ENCODE peak calls at places on chromosomes 16 and 17, in six cellular contexts. E, H, R, Z, Q and I are unnamed samples. For H3K9me3, the result is how much of the 10 kb centered on the place peaks cover.

GRCh38 chr17:7745748-7746470 is 28.4 kb downstream of the DNAH2 start:
- DNase-seq in R (no peak), H (no peak), Q (peak), E (no peak), Z (peak), I (peak)

GRCh38 chr17:82713015-82713723 is 3.3 kb upstream of the FN3KRP start:
- DNase-seq in H (no peak), Z (no peak), E (no peak), Q (no peak), R (no peak), I (no peak)

GRCh38 chr17:71821512-71821911 is 299.3 kb upstream of the SOX9 start:
- DNase-seq in E (no peak), R (no peak), Z (no peak), Q (peak), H (no peak), I (no peak)

GRCh38 chr17:64056269-64057005 is 36.0 kb upstream of the ICAM2 start:
- DNase-seq in E (no peak), H (peak), Q (no peak), R (no peak), Z (no peak), I (no peak)

GRCh38 chr17:19004601-19005441 is at the start of gene FAM83G:
- DNase-seq in H (no peak), Z (peak), Q (peak), E (peak), R (peak), I (peak)

GRCh38 chr17:63439682-63440081 is 6.4 kb downstream of the CYB561 start:
- DNase-seq in R (peak), E (no peak), H (no peak), Z (peak), Q (peak), I (peak)

GRCh38 chr16:80300456-80300855 is 240.3 kb upstream of the DYNLRB2 start:
- DNase-seq in R (no peak), E (no peak), Q (no peak), Z (peak), H (no peak), I (no peak)

GRCh38 chr16:82331397-82331796 is 161.4 kb upstream of the MPHOSPH6 start:
- DNase-seq in Q (no peak), H (no peak), E (no peak), Z (no peak), R (no peak), I (no peak)

GRCh38 chr16:78275420-78275819 is 176.0 kb downstream of the WWOX start:
- DNase-seq in R (no peak), H (no peak), E (no peak), Z (no peak), Q (no peak), I (no peak)

GRCh38 chr16:85126731-85127662 is 14.7 kb upstream of the CIBAR2 start:
- DNase-seq in Q (peak), R (no peak), E (peak), Z (peak), H (no peak), I (peak)
- H3K27ac ChIP-seq in Q (peak), R (no peak), E (no peak), Z (peak), H (no peak), I (no peak)

GRCh38 chr17:17771498-17772201 is 65.1 kb downstream of the SREBF1 start:
- DNase-seq in Z (no peak), R (no peak), Q (no peak), H (no peak), E (no peak), I (no peak)
- H3K9me3 ChIP-seq in Z (under half), R (under half), Q (under half), H (under half), E (under half), I (under half)

GRCh38 chr17:48818361-48818841 is 1.4 kb upstream of the TTLL6 start:
- DNase-seq in R (no peak), H (no peak), E (no peak), Z (no peak), Q (no peak), I (no peak)
- H3K27ac ChIP-seq in R (no peak), H (no peak), E (no peak), Z (no peak), Q (no peak), I (no peak)

GRCh38 chr16:85650864-85651811 is 37.6 kb downstream of the GINS2 start:
- DNase-seq in Q (peak), Z (no peak), R (no peak), H (no peak), E (no peak), I (no peak)
- H3K9me3 ChIP-seq in Q (under half), Z (under half), R (under half), H (under half), E (under half), I (under half)

GRCh38 chr16:2042171-2042570 is 5.5 kb downstream of the NTHL1 start:
- DNase-seq in Z (no peak), E (peak), H (no peak), Q (no peak), R (no peak), I (no peak)
- H3K27ac ChIP-seq in Z (no peak), E (no peak), H (no peak), Q (no peak), R (no peak), I (no peak)

GRCh38 chr16:89149386-89149785 is 22.2 kb upstream of the CDH15 start:
- DNase-seq in Z (no peak), H (no peak), Q (no peak), R (no peak), E (no peak), I (no peak)
- H3K9me3 ChIP-seq in Z (under half), H (under half), Q (under half), R (under half), E (under half), I (under half)

GRCh38 chr17:61007980-61008379 is 330.3 kb downstream of the BCAS3 start:
- DNase-seq in Q (no peak), R (no peak), E (peak), Z (no peak), H (no peak), I (no peak)
- H3K27ac ChIP-seq in Q (no peak), R (no peak), E (peak), Z (no peak), H (no peak), I (no peak)

GRCh38 chr16:5323742-5324141 is 226.1 kb upstream of the EEF2KMT start:
- DNase-seq in Q (peak), Z (no peak), H (no peak), E (no peak), R (no peak), I (no peak)

GRCh38 chr16:5323284-5323683 is 225.7 kb upstream of the EEF2KMT start:
- DNase-seq in Z (no peak), E (no peak), H (peak), R (no peak), Q (peak), I (no peak)

GRCh38 chr16:5315914-5316313 is 218.3 kb upstream of the EEF2KMT start:
- DNase-seq in H (no peak), R (no peak), Q (no peak), Z (no peak), E (no peak), I (no peak)

GRCh38 chr16:5321925-5322324 is 224.3 kb upstream of the EEF2KMT start:
- DNase-seq in E (no peak), Z (no peak), Q (peak), H (no peak), R (no peak), I (no peak)

DNA sequence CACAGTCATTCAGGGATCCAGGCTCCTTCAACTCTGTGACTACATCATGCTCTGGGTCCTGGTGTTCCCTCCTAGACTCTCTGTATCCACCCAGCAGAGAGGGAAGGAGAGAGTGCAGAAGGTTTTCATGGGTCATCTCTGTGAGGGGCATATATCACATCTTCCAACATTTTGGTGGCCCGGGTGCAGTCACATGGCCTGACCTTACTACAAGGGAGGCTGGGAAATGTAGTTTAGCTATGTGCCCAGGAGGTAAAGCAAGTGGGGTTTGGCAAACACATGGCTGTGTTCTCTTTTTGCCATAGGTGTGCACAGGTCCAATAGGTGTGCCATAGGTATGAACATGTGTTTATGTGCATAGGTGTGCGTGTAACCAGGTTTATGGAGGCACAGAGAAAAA is 222.2 kb upstream of the EEF2KMT start:
- DNase-seq in Z (no peak), Q (no peak), E (no peak), R (no peak), H (no peak), I (no peak)
- H3K9me3 ChIP-seq in Z (under half), Q (under half), E (under half), R (under half), H (under half), I (under half)

GRCh38 chr17:65102235-65102634 is 34.9 kb upstream of the RGS9 start:
- DNase-seq in Q (no peak), H (no peak), E (no peak), R (no peak), Z (no peak), I (no peak)

GRCh38 chr17:65101371-65101770 is 35.8 kb upstream of the RGS9 start:
- DNase-seq in Z (no peak), R (no peak), Q (no peak), E (no peak), H (no peak), I (no peak)

GRCh38 chr17:65099941-65100315 is 37.2 kb upstream of the RGS9 start:
- DNase-seq in R (peak), Q (peak), H (no peak), Z (peak), E (no peak), I (no peak)

GRCh38 chr17:65099475-65099874 is 37.7 kb upstream of the RGS9 start:
- DNase-seq in H (no peak), Q (no peak), R (no peak), E (no peak), Z (no peak), I (no peak)

DNA sequence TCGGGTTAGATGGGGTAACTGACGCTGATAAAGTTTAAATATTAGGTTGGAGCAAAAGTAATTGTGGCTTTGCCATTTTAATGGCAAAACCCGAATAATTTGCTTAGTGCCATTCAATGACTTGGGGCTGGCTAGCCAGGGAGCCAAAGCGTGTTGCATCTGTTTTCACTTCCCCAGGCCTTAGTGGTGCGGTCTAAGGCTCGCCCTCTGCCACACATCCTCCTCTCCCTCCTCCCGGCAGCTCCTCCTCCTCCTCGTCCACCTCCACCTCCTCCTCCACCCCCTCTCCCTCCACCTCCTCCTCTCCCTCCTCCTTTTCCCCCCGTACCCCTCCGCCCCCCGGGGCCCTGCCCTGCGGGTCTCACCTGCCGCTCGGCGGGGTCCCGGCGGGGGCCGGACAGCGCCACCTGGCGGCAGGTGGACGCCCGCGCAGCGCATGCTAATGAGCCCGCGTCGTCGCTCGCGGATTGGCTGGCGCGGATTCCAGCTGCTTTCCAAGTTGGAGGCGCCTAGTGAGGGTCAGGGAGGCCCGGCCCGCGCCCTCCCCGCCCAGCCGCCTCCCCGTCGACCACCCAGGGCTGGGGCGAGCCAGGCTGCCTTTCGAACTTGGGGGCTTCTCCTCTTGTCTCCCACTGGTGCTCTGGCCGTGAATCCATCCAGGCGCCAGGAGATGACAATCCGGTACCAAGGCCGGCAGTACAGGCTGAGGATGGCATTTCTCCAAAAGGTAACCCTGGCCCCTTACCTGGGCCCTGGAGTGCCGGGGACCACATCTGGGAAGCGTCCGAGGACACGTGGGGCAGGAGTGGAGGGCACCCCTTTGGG is 36.6 kb upstream of the RGS9 start:
- DNase-seq in R (peak), Q (peak), H (peak), Z (peak), E (peak), I (peak)
- H3K27ac ChIP-seq in R (peak), Q (peak), H (no peak), Z (peak), E (no peak), I (no peak)

GRCh38 chr16:35690413-35690812 is 2231.0 kb downstream of the TP53TG3F start:
- DNase-seq in E (no peak), R (no peak), Z (no peak), H (no peak), Q (no peak), I (no peak)
- H3K9me3 ChIP-seq in E (under half), R (under half), Z (under half), H (under half), Q (under half), I (under half)